ENCODE peak calls at places on chromosomes 13 and 19, in four cellular contexts. W, L, D and B are unnamed samples. For H3K27me3, the result is how much of the 10 kb centered on the place peaks cover.

GRCh38 chr19:55014714-55015113 is 23.4 kb downstream of the GP6 start:
- DNase-seq in W (no peak), L (no peak), D (no peak), B (no peak)

GRCh38 chr19:52069653-52070052 is 21.0 kb upstream of the ZNF432 start:
- DNase-seq in W (no peak), L (no peak), D (no peak), B (no peak)

GRCh38 chr13:107901230-107901629 is 314.1 kb downstream of the LIG4 start:
- DNase-seq in W (no peak), L (no peak), D (no peak), B (no peak)

GRCh38 chr19:34588249-34588648 is 88.7 kb downstream of the SCGB2B2 start:
- DNase-seq in W (no peak), L (no peak), D (no peak), B (no peak)

GRCh38 chr13:101575591-101575990 is 123.1 kb downstream of the ITGBL1 start:
- DNase-seq in W (no peak), L (no peak), D (no peak), B (no peak)

GRCh38 chr13:98739023-98739422 is 13.4 kb downstream of the SLC15A1 start:
- DNase-seq in W (no peak), L (no peak), D (no peak), B (no peak)

GRCh38 chr13:41222259-41222852 is 28.0 kb upstream of the KBTBD7 start:
- DNase-seq in W (peak), L (peak), D (peak), B (no peak)

GRCh38 chr19:18126097-18126496 is 26.9 kb upstream of the PIK3R2 start:
- DNase-seq in W (no peak), L (no peak), D (no peak), B (no peak)

GRCh38 chr13:84844473-84844872 is 954.7 kb downstream of the SLITRK6 start:
- DNase-seq in W (peak), L (peak), D (no peak), B (no peak)

GRCh38 chr19:8831832-8832131 is 322 bp downstream of the ZNF558 start:
- DNase-seq in W (no peak), L (peak), D (no peak), B (no peak)

GRCh38 chr13:72514141-72514540 is 213.3 kb downstream of the MZT1 start:
- DNase-seq in W (no peak), L (no peak), D (no peak), B (no peak)

GRCh38 chr19:54952591-54953344 is 5.4 kb upstream of the NLRP7 start:
- DNase-seq in W (peak), L (peak), D (peak), B (no peak)

GRCh38 chr13:41651413-41652068 is 194.2 kb downstream of the RGCC start:
- DNase-seq in W (no peak), L (peak), D (no peak), B (no peak)

GRCh38 chr19:47729468-47729798 is 15.9 kb upstream of the NOP53 start:
- DNase-seq in W (no peak), L (peak), D (peak), B (no peak)

GRCh38 chr19:35005256-35005977 is 5.3 kb downstream of the GRAMD1A start:
- DNase-seq in W (no peak), L (no peak), D (no peak), B (no peak)

GRCh38 chr13:100511422-100511821 is 77.2 kb downstream of the GGACT start:
- DNase-seq in W (no peak), L (no peak), D (no peak), B (no peak)

GRCh38 chr13:106734185-106734584 is 166.2 kb upstream of the ARGLU1 start:
- DNase-seq in W (no peak), L (no peak), D (no peak), B (no peak)

GRCh38 chr19:54653181-54653809 is 9.5 kb upstream of the LILRB4 start:
- DNase-seq in W (no peak), L (peak), D (no peak), B (no peak)

GRCh38 chr19:29326849-29327840 is 114.2 kb upstream of the UQCRFS1 start:
- DNase-seq in W (no peak), L (peak), D (no peak), B (no peak)

GRCh38 chr19:9839415-9839814 is 4.3 kb downstream of the PIN1 start:
- DNase-seq in W (no peak), L (no peak), D (no peak), B (no peak)

GRCh38 chr13:47478985-47479384 is 522.1 kb downstream of the SUCLA2 start:
- DNase-seq in W (no peak), L (no peak), D (no peak), B (no peak)

GRCh38 chr13:47480121-47480520 is 521.0 kb downstream of the SUCLA2 start:
- DNase-seq in W (no peak), L (no peak), D (no peak), B (no peak)

GRCh38 chr13:47480941-47481340 is 520.1 kb downstream of the SUCLA2 start:
- DNase-seq in W (no peak), L (peak), D (no peak), B (no peak)

GRCh38 chr13:47481521-47481920 is 519.6 kb downstream of the SUCLA2 start:
- DNase-seq in W (no peak), L (no peak), D (no peak), B (no peak)

DNA sequence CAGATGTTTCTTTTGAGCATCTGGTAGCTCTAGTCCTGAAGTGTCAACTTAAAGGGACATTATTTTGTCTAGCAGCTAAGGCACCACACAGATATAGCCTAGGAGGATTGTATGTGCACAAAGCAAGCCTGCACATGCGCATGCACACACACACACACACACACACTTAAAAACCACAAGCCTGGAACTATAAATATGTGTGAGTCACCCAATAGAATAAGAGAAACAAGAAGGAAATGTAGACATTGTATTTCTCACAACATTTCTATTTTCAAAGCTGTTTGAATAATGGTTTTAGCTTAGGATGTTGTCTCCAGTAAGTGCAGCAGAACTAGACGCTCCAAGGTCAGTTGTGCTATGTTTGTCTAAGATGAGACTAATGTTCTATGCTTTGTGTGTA is 516.5 kb downstream of the SUCLA2 start:
- DNase-seq in W (no peak), L (no peak), D (no peak), B (no peak)
- H3K27me3 ChIP-seq in W (under half), L (under half), D (under half), B (under half)

GRCh38 chr19:13022111-13022858 is 27.0 kb downstream of the NFIX start:
- DNase-seq in W (no peak), L (no peak), D (peak), B (no peak)

GRCh38 chr19:13017306-13018036 is 22.2 kb downstream of the NFIX start:
- DNase-seq in W (no peak), L (peak), D (no peak), B (no peak)

GRCh38 chr19:13019330-13019729 is 24.1 kb downstream of the NFIX start:
- DNase-seq in W (no peak), L (no peak), D (no peak), B (no peak)

GRCh38 chr19:13018037-13018914 is 23.0 kb downstream of the NFIX start:
- DNase-seq in W (no peak), L (peak), D (no peak), B (no peak)

DNA sequence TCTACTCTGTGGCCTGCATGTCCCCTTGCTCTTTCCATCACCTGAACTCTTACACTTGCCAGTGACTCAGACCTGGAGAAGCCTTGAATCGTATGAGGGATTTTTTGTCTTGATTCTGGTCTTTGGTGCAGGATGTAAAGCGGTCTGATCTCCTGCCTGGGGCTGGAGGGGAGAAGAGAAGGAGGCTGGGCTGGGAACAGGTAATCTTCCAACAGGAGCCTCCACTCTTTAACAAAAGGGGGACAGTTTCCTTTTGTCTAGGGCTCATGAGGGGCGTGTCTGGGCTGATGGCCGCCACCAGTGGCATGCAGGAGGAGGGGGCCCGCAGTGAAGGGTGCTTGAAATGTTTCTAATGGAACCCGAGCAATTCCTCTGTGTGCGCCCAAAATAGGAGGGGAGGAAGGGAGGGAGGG is 24.7 kb downstream of the NFIX start:
- DNase-seq in W (no peak), L (peak), D (no peak), B (no peak)
- H3K27me3 ChIP-seq in W (half or more), L (half or more), D (under half), B (under half)

GRCh38 chr13:28001837-28002473 is 13.5 kb upstream of the URAD start:
- DNase-seq in W (no peak), L (no peak), D (no peak), B (no peak)

GRCh38 chr13:27997904-27998522 is 9.5 kb upstream of the URAD start:
- DNase-seq in W (no peak), L (peak), D (no peak), B (no peak)

GRCh38 chr13:28001049-28001448 is 12.6 kb upstream of the URAD start:
- DNase-seq in W (no peak), L (no peak), D (no peak), B (no peak)

GRCh38 chr13:28002886-28003698 is 14.6 kb upstream of the URAD start:
- DNase-seq in W (no peak), L (no peak), D (no peak), B (no peak)

DNA sequence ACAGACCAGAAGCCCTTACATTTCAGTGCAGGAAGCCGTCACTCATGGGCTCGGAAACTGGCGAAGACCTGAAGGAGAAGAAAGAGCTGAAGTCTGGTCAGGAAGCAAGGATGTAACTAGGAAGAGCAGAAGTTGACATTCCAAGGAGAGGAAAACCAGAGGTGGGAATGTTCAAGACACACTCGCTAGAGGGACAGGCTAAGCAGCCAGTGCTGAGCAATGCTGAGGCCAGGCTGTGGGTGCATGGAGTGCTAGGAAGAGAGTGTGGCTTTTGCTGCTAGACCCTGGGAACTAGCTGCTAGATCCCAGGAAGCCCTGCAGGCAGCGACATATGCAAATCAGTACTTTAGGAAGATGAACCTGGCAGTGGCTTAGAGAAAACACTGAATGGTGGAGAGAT is 12.1 kb upstream of the URAD start:
- DNase-seq in W (no peak), L (peak), D (no peak), B (no peak)
- H3K27me3 ChIP-seq in W (under half), L (under half), D (under half), B (under half)

GRCh38 chr13:24279267-24279666 is 30.1 kb upstream of the C1QTNF9 start:
- DNase-seq in W (no peak), L (no peak), D (no peak), B (no peak)
- H3K27me3 ChIP-seq in W (under half), L (under half), D (under half), B (under half)

GRCh38 chr19:3513198-3514140 is 7.4 kb downstream of the FZR1 start:
- DNase-seq in W (no peak), L (no peak), D (no peak), B (no peak)

GRCh38 chr19:3510727-3511126 is 4.6 kb downstream of the FZR1 start:
- DNase-seq in W (no peak), L (no peak), D (no peak), B (no peak)

GRCh38 chr19:3509566-3509989 is 3.5 kb downstream of the FZR1 start:
- DNase-seq in W (no peak), L (no peak), D (no peak), B (no peak)

GRCh38 chr19:3512562-3512961 is 6.5 kb downstream of the FZR1 start:
- DNase-seq in W (no peak), L (no peak), D (no peak), B (no peak)

GRCh38 chr19:3511506-3512251 is 5.6 kb downstream of the FZR1 start:
- DNase-seq in W (no peak), L (no peak), D (no peak), B (no peak)
- H3K27me3 ChIP-seq in W (under half), L (under half), D (under half), B (under half)

GRCh38 chr19:1468274-1469199 is 10.5 kb downstream of the C19orf25 start:
- DNase-seq in W (no peak), L (no peak), D (no peak), B (no peak)

GRCh38 chr19:1469936-1470863 is 8.8 kb downstream of the C19orf25 start:
- DNase-seq in W (peak), L (peak), D (no peak), B (no peak)

GRCh38 chr19:1467512-1468273 is 11.3 kb downstream of the C19orf25 start:
- DNase-seq in W (no peak), L (no peak), D (no peak), B (no peak)

GRCh38 chr19:1470864-1471513 is 8.0 kb downstream of the C19orf25 start:
- DNase-seq in W (peak), L (peak), D (no peak), B (no peak)

GRCh38 chr19:1469200-1469935 is 9.6 kb downstream of the C19orf25 start:
- DNase-seq in W (no peak), L (no peak), D (no peak), B (no peak)
- H3K27me3 ChIP-seq in W (half or more), L (under half), D (under half), B (half or more)

DNA sequence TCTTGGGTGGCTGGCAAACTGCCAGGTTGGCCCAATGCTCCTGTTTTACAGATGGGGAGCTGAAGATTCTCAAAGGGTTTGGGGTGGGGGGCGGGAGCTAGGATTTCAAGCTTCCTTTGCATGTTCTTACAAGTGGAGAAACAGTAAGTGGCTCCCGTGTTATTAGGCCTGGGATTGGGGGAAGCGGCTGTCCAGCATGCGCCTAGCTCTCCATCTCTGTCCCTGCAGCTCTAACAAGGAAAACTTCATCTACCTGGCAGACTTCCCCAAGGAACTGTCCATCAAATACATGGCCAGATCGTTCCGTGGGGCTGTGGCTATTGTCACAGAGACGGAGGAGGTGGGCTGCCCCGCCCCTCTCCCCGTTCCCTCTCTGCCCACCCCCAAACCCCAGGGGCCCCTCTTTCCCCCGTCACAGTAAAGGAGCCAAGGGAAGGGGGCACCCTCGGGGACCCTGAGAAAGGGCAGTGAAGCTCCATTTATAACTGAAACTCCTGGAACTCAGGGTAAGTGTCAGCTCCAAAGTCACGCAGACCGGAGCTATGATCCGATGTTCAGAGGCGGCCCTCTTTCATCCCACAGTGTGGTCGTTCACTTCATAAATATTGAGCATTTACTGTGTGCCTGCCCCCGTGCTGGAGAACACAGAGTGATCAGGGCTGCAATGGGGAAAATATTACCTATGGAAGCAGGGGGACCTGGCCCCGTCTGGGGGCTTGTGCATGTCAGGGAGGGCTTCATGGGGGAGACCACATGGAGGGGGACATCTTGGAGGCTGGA is 14.9 kb upstream of the PSMD8 start:
- DNase-seq in W (no peak), L (no peak), D (no peak), B (no peak)
- H3K27me3 ChIP-seq in W (under half), L (under half), D (under half), B (half or more)

GRCh38 chr19:4494691-4495064 is 22.6 kb downstream of the HDGFL2 start:
- DNase-seq in W (no peak), L (no peak), D (no peak), B (no peak)
- H3K27me3 ChIP-seq in W (under half), L (under half), D (under half), B (under half)

GRCh38 chr19:39261704-39262103 is 6.5 kb upstream of the IFNL2 start:
- DNase-seq in W (no peak), L (no peak), D (no peak), B (no peak)
- H3K27me3 ChIP-seq in W (under half), L (under half), D (under half), B (under half)

GRCh38 chr13:95546919-95547318 is 5.6 kb upstream of the CLDN10 start:
- DNase-seq in W (no peak), L (peak), D (no peak), B (no peak)
- H3K27me3 ChIP-seq in W (under half), L (under half), D (under half), B (under half)